ENCODE peak calls at places on chromosomes 12 and 14, in eight cellular contexts. D is HepG2, C is HCT116, E is H9, I is PC-3, N is fibroblast of lung, Q is IMR-90, Y is neural progenitor cell. S is an unnamed sample.

GRCh38 chr14:60651051-60651935 is 2.0 kb upstream of the SIX1 start:
- DNase-seq in D (no peak), C (no peak), E (no peak), I (no peak), N (no peak), Q (no peak), Y (peak; percentile 63), S (no peak)

GRCh38 chr12:93167841-93168492 is 209.8 kb upstream of the NUDT4 start:
- DNase-seq in D (peak; percentile 20), C (no peak), E (peak; percentile 64), I (peak; percentile 43), N (peak; percentile 51), Q (no peak), Y (peak; percentile 84), S (no peak)

GRCh38 chr14:50085570-50086315 is 30.6 kb downstream of the VCPKMT start:
- DNase-seq in D (no peak), C (no peak), E (no peak), I (peak; percentile 53), N (peak; percentile 78), Q (peak; percentile 77), Y (no peak), S (no peak)

GRCh38 chr12:117790198-117790597 is 178.6 kb downstream of the KSR2 start:
- DNase-seq in D (no peak), C (no peak), E (peak; percentile 49), I (no peak), N (no peak), Q (no peak), Y (no peak), S (no peak)

GRCh38 chr12:14982986-14983385 is 10.1 kb downstream of the PDE6H start:
- DNase-seq in D (no peak), C (no peak), E (no peak), I (no peak), N (no peak), Q (no peak), Y (no peak), S (no peak)

GRCh38 chr12:49043856-49044258 is 16.7 kb downstream of the KMT2D start:
- DNase-seq in D (peak; percentile 34), C (no peak), E (peak; percentile 85), I (peak; percentile 37), N (peak; percentile 23), Q (peak; percentile 40), Y (peak; percentile 78), S (peak; percentile 76)

GRCh38 chr14:94304243-94304642 is 11.2 kb upstream of the SERPINA10 start:
- DNase-seq in D (no peak), C (no peak), E (no peak), I (no peak), N (no peak), Q (no peak), Y (no peak), S (no peak)

GRCh38 chr14:102686176-102686801 is 91.0 kb upstream of the TRAF3 start:
- DNase-seq in D (no peak), C (no peak), E (no peak), I (no peak), N (no peak), Q (no peak), Y (no peak), S (no peak)

GRCh38 chr12:90618606-90619005 is 336.4 kb downstream of the CCER1 start:
- DNase-seq in D (no peak), C (no peak), E (no peak), I (peak; percentile 46), N (no peak), Q (peak; percentile 16), Y (no peak), S (no peak)

GRCh38 chr12:16163891-16164290 is 113.6 kb downstream of the SLC15A5 start:
- DNase-seq in D (no peak), C (no peak), E (no peak), I (no peak), N (no peak), Q (no peak), Y (no peak), S (no peak)

DNA sequence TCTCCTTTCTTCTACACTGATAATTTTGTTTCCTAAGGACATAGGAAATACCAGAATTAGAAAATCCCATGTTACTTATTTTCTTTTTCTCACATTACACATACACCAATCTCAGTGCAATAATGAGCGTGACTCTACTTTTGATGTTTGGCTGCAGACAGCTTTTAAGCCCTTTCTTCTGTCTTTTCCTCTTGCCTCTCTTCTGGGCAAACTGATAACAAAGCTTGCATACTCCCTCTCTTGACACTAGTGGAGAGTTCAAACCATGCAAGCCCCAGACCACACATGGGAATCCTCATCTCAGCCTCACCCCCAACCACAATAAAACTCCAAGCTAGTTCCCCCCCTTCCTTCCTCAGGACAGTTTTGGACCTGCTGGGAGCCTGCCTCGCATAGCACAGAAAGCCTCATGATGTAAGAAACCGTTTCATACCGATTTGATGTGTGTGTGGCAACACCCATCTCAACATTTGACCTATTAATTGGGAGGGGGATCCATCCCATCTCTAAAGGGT is 161.9 kb downstream of the EMP1 start:
- DNase-seq in D (no peak), C (no peak), E (no peak), I (no peak), N (no peak), Q (no peak), Y (no peak), S (no peak)
- H3K4me2 ChIP-seq in D (no peak overlapping the region), C (no peak overlapping the region), E (no peak overlapping the region), I (no peak overlapping the region), N (no peak overlapping the region), Q (no peak overlapping the region), Y (no peak overlapping the region), S (no peak overlapping the region)

GRCh38 chr14:105146181-105146975 is 22.2 kb downstream of the JAG2 start:
- DNase-seq in D (no peak), C (no peak), E (peak; percentile 25), I (no peak), N (no peak), Q (no peak), Y (no peak), S (no peak)

GRCh38 chr14:105144231-105144665 is 24.3 kb downstream of the JAG2 start:
- DNase-seq in D (no peak), C (no peak), E (peak; percentile 20), I (no peak), N (no peak), Q (no peak), Y (no peak), S (no peak)

GRCh38 chr14:105144666-105145380 is 23.8 kb downstream of the JAG2 start:
- DNase-seq in D (no peak), C (no peak), E (peak; percentile 26), I (no peak), N (no peak), Q (no peak), Y (no peak), S (no peak)

GRCh38 chr14:105146976-105147700 is 21.4 kb downstream of the JAG2 start:
- DNase-seq in D (no peak), C (no peak), E (peak; percentile 17), I (no peak), N (no peak), Q (no peak), Y (no peak), S (no peak)

DNA sequence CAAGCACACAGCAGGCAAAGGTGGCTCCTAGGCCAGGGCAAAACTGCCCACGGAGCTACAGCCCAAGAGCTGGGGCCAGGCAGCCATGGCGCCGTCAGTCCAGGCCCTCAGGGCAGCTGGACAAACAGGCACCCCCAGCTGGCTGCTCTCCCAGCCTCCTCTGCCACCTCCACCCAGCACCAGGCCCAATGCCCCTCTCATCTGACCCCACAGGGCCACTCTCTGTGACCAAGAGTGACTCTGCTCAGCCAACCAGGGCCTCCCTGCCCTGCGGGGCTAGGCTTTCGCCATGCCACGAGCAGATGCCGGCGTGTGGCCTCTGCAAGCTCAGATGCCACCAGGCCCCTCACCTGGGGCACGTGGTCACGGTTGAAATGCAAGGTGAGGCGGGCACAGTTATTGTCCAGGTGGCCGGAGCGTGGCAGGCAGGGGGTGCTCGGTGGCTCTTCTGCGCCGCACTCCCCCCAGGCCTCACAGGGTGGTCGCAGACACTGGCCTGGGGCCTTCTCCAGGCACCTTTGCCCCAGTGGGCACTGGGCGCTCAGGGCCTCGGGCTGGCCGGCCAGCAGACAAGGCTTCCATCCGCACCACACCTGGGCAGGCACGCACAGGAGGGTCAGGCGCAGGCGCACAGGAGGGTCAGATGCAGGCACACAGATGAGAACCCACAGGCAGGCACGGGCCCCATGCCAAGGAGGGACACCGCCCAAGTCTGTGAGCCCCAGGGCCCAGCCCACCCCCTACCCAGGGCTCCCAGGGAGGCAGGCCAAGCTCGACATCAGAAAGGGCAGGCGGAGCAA is 23.0 kb downstream of the JAG2 start:
- DNase-seq in D (no peak), C (no peak), E (no peak), I (no peak), N (no peak), Q (no peak), Y (no peak), S (no peak)
- H3K9ac ChIP-seq in D (no peak overlapping the region), C (no peak overlapping the region), E (no peak overlapping the region), I (no peak overlapping the region), N (no peak overlapping the region), Q (no peak overlapping the region), Y (no peak overlapping the region), S (no peak overlapping the region)

GRCh38 chr14:75492832-75493579 is 29.3 kb upstream of the BATF start:
- DNase-seq in D (no peak), C (no peak), E (no peak), I (no peak), N (no peak), Q (no peak), Y (no peak), S (no peak)
- H3K4me2 ChIP-seq in D (no peak overlapping the region), C (no peak overlapping the region), E (no peak overlapping the region), I (no peak overlapping the region), N (no peak overlapping the region), Q (no peak overlapping the region), Y (no peak overlapping the region), S (no peak overlapping the region)

DNA sequence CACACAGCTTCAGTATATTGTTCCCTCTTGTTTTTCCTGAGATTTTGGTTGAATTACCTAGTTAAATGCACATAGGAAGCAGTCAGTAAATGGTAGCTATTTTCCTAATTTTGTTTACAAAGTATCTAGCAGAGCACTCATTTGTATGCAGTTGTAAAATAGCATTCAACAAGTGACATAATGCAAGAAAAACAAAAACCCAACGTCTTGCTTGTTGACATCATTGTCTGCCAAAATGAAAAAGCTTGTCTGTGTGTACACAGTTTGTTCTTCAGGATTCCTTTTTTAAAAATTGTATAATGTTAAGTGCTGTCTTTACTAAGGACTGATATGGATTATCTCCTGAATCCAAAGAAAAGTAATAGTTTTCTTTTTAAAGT is 2.7 kb downstream of the VRTN start:
- DNase-seq in D (no peak), C (no peak), E (no peak), I (no peak), N (no peak), Q (no peak), Y (no peak), S (no peak)
- H3K9ac ChIP-seq in D (no peak overlapping the region), C (no peak overlapping the region), E (peak overlapping the region; percentile 76), I (no peak overlapping the region), N (no peak overlapping the region), Q (no peak overlapping the region), Y (no peak overlapping the region), S (no peak overlapping the region)

DNA sequence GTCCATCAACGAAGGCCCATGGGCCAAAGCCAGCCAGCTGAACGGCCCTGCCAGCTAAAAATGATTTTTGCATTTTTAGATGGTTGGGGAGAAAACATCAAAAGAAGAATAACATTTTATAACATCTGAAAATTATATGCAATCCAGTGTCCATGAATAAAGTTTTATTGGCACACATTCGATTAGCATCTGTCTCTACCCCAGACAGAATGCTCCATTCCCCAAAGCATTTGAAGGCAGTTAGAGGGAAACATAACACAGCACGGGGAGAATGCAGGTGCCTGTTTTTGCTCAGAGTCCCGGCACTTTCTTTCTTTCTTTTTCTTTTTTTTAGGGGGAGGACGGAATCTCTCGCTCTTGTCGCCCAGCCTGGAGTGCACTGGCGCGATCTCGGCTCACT is 110.7 kb downstream of the ZNF664 start:
- DNase-seq in D (no peak), C (no peak), E (no peak), I (no peak), N (no peak), Q (no peak), Y (no peak), S (no peak)
- H3K4me2 ChIP-seq in D (no peak overlapping the region), C (no peak overlapping the region), E (no peak overlapping the region), I (no peak overlapping the region), N (no peak overlapping the region), Q (no peak overlapping the region), Y (no peak overlapping the region), S (no peak overlapping the region)